ENCODE peak calls at places on chromosome 2, in five cellular contexts. One of them, this sample, is unnamed.

GRCh38 chr2:201779996-201780673 is 598 bp downstream of the ALS2 start:
- DNase-seq in posterior vena cava: no peak
- DNase-seq in activated CD4-positive, CD25-positive, alpha-beta regulatory T cell: no peak
- DNase-seq in upper lobe of right lung: no peak
- DNase-seq in left cardiac atrium: peak; percentile 39
- DNase-seq in this sample: no peak

GRCh38 chr2:28348149-28348567 is 44.5 kb upstream of the FOSL2 start:
- DNase-seq in posterior vena cava: no peak
- DNase-seq in activated CD4-positive, CD25-positive, alpha-beta regulatory T cell: no peak
- DNase-seq in upper lobe of right lung: peak; percentile 62
- DNase-seq in left cardiac atrium: peak; percentile 26
- DNase-seq in this sample: peak; percentile 53

GRCh38 chr2:9983413-9984216 is 32.1 kb downstream of the GRHL1 start:
- DNase-seq in posterior vena cava: peak; percentile 42
- DNase-seq in activated CD4-positive, CD25-positive, alpha-beta regulatory T cell: no peak
- DNase-seq in upper lobe of right lung: no peak
- DNase-seq in left cardiac atrium: no peak
- DNase-seq in this sample: no peak

GRCh38 chr2:182716665-182716990 is 571 bp downstream of the DNAJC10 start:
- DNase-seq in posterior vena cava: peak; percentile 63
- DNase-seq in activated CD4-positive, CD25-positive, alpha-beta regulatory T cell: no peak
- DNase-seq in upper lobe of right lung: peak; percentile 71
- DNase-seq in left cardiac atrium: no peak
- DNase-seq in this sample: no peak

GRCh38 chr2:114577657-114578056 is 135.2 kb downstream of the DPP10 start:
- DNase-seq in posterior vena cava: no peak
- DNase-seq in activated CD4-positive, CD25-positive, alpha-beta regulatory T cell: no peak
- DNase-seq in upper lobe of right lung: no peak
- DNase-seq in left cardiac atrium: no peak
- DNase-seq in this sample: no peak

GRCh38 chr2:196750291-196750923 is 49.1 kb downstream of the GTF3C3 start:
- DNase-seq in posterior vena cava: no peak
- DNase-seq in activated CD4-positive, CD25-positive, alpha-beta regulatory T cell: no peak
- DNase-seq in upper lobe of right lung: no peak
- DNase-seq in left cardiac atrium: no peak
- DNase-seq in this sample: no peak

GRCh38 chr2:238462782-238463396 is 36.2 kb downstream of the ASB1 start:
- DNase-seq in posterior vena cava: no peak
- DNase-seq in activated CD4-positive, CD25-positive, alpha-beta regulatory T cell: no peak
- DNase-seq in upper lobe of right lung: no peak
- DNase-seq in left cardiac atrium: no peak
- DNase-seq in this sample: no peak

GRCh38 chr2:157032019-157032418 is 225.5 kb upstream of the GALNT5 start:
- DNase-seq in posterior vena cava: no peak
- DNase-seq in activated CD4-positive, CD25-positive, alpha-beta regulatory T cell: no peak
- DNase-seq in upper lobe of right lung: no peak
- DNase-seq in left cardiac atrium: no peak
- DNase-seq in this sample: no peak

GRCh38 chr2:1731963-1732768 is 12.1 kb downstream of the PXDN start:
- DNase-seq in posterior vena cava: peak; percentile 82
- DNase-seq in activated CD4-positive, CD25-positive, alpha-beta regulatory T cell: no peak
- DNase-seq in upper lobe of right lung: no peak
- DNase-seq in left cardiac atrium: no peak
- DNase-seq in this sample: no peak

GRCh38 chr2:216104691-216105090 is 4.5 kb upstream of the XRCC5 start:
- DNase-seq in posterior vena cava: no peak
- DNase-seq in activated CD4-positive, CD25-positive, alpha-beta regulatory T cell: no peak
- DNase-seq in upper lobe of right lung: no peak
- DNase-seq in left cardiac atrium: no peak
- DNase-seq in this sample: no peak

GRCh38 chr2:231190531-231191197 is 7.8 kb upstream of the ARMC9 start:
- DNase-seq in posterior vena cava: peak; percentile 91
- DNase-seq in activated CD4-positive, CD25-positive, alpha-beta regulatory T cell: no peak
- DNase-seq in upper lobe of right lung: peak; percentile 85
- DNase-seq in left cardiac atrium: peak; percentile 87
- DNase-seq in this sample: no peak

GRCh38 chr2:3001595-3002184 is 375.9 kb downstream of the EIPR1 start:
- DNase-seq in posterior vena cava: no peak
- DNase-seq in activated CD4-positive, CD25-positive, alpha-beta regulatory T cell: no peak
- DNase-seq in upper lobe of right lung: no peak
- DNase-seq in left cardiac atrium: no peak
- DNase-seq in this sample: no peak

GRCh38 chr2:69559696-69560482 is 83.7 kb downstream of the AAK1 start:
- DNase-seq in posterior vena cava: no peak
- DNase-seq in activated CD4-positive, CD25-positive, alpha-beta regulatory T cell: no peak
- DNase-seq in upper lobe of right lung: no peak
- DNase-seq in left cardiac atrium: no peak
- DNase-seq in this sample: no peak

GRCh38 chr2:20634430-20635095 is 16.3 kb downstream of the HS1BP3 start:
- DNase-seq in posterior vena cava: no peak
- DNase-seq in activated CD4-positive, CD25-positive, alpha-beta regulatory T cell: no peak
- DNase-seq in upper lobe of right lung: no peak
- DNase-seq in left cardiac atrium: no peak
- DNase-seq in this sample: no peak

GRCh38 chr2:160752475-160753330 is 259.1 kb upstream of the RBMS1 start:
- DNase-seq in posterior vena cava: no peak
- DNase-seq in activated CD4-positive, CD25-positive, alpha-beta regulatory T cell: no peak
- DNase-seq in upper lobe of right lung: no peak
- DNase-seq in left cardiac atrium: no peak
- DNase-seq in this sample: no peak

GRCh38 chr2:71700880-71701397 is 247.6 kb downstream of the DYSF start:
- DNase-seq in posterior vena cava: peak; percentile 90
- DNase-seq in activated CD4-positive, CD25-positive, alpha-beta regulatory T cell: no peak
- DNase-seq in upper lobe of right lung: peak; percentile 49
- DNase-seq in left cardiac atrium: peak; percentile 85
- DNase-seq in this sample: no peak

GRCh38 chr2:176105727-176106635 is 1.1 kb upstream of the HOXD11 start:
- DNase-seq in posterior vena cava: peak; percentile 52
- DNase-seq in activated CD4-positive, CD25-positive, alpha-beta regulatory T cell: no peak
- DNase-seq in upper lobe of right lung: no peak
- DNase-seq in left cardiac atrium: no peak
- DNase-seq in this sample: no peak

GRCh38 chr2:158495175-158495574 is 38.4 kb downstream of the PKP4 start:
- DNase-seq in posterior vena cava: no peak
- DNase-seq in activated CD4-positive, CD25-positive, alpha-beta regulatory T cell: no peak
- DNase-seq in upper lobe of right lung: no peak
- DNase-seq in left cardiac atrium: no peak
- DNase-seq in this sample: no peak

GRCh38 chr2:41836944-41837343 is 210.9 kb upstream of the PKDCC start:
- DNase-seq in posterior vena cava: no peak
- DNase-seq in activated CD4-positive, CD25-positive, alpha-beta regulatory T cell: no peak
- DNase-seq in upper lobe of right lung: no peak
- DNase-seq in left cardiac atrium: no peak
- DNase-seq in this sample: no peak

GRCh38 chr2:231800493-231801091 is 14.3 kb downstream of the COPS7B start:
- DNase-seq in posterior vena cava: no peak
- DNase-seq in activated CD4-positive, CD25-positive, alpha-beta regulatory T cell: peak; percentile 15
- DNase-seq in upper lobe of right lung: no peak
- DNase-seq in left cardiac atrium: no peak
- DNase-seq in this sample: no peak

GRCh38 chr2:109455731-109456691 is 157.8 kb downstream of the SEPTIN10 start:
- DNase-seq in posterior vena cava: peak; percentile 54
- DNase-seq in activated CD4-positive, CD25-positive, alpha-beta regulatory T cell: no peak
- DNase-seq in upper lobe of right lung: peak; percentile 49
- DNase-seq in left cardiac atrium: no peak
- DNase-seq in this sample: no peak

GRCh38 chr2:215431290-215431689 is 4.6 kb downstream of the FN1 start:
- DNase-seq in posterior vena cava: no peak
- DNase-seq in activated CD4-positive, CD25-positive, alpha-beta regulatory T cell: no peak
- DNase-seq in upper lobe of right lung: no peak
- DNase-seq in left cardiac atrium: no peak
- DNase-seq in this sample: no peak